ENCODE peak calls at places on chromosomes 4 and X, in ten cellular contexts. N, B, G, D, S, M, X, I, R and F are unnamed samples.

GRCh38 chr4:184755278-184755677 is 21.4 kb upstream of the CENPU start:
- DNase-seq in B (no peak), X (no peak), S (no peak), M (no peak), N (no peak), G (peak), I (no peak), D (peak), R (peak), F (peak)

GRCh38 chr4:71296945-71297344 is 41.9 kb upstream of the SLC4A4 start:
- DNase-seq in N (no peak), X (no peak), M (no peak), S (no peak), I (peak), D (peak), B (no peak), R (peak), G (peak), F (no peak)

GRCh38 chr4:44194365-44194764 is 254.2 kb downstream of the KCTD8 start:
- DNase-seq in G (no peak), I (no peak), X (no peak), M (no peak), S (no peak), R (no peak), B (no peak), D (no peak), N (no peak), F (no peak)

GRCh38 chr4:178462710-178463109 is 1020.5 kb upstream of the AGA start:
- DNase-seq in M (no peak), N (no peak), I (no peak), X (no peak), B (no peak), R (no peak), D (no peak), S (no peak), G (peak), F (peak)

GRCh38 chrX:74262472-74263209 is 41.3 kb upstream of the ZCCHC13 start:
- DNase-seq in G (no peak), S (no peak), X (no peak), B (no peak), D (no peak), N (no peak), M (no peak), I (no peak), R (no peak), F (no peak)

GRCh38 chr4:32658019-32658418 is 1937.8 kb downstream of the PCDH7 start:
- DNase-seq in G (peak), D (no peak), M (no peak), B (no peak), S (no peak), N (no peak), R (no peak), X (no peak), I (no peak), F (no peak)

GRCh38 chr4:39976945-39977488 is 694 bp downstream of the PDS5A start:
- DNase-seq in D (peak), S (peak), X (peak), N (peak), M (peak), R (no peak), B (no peak), G (peak), I (peak), F (no peak)

GRCh38 chrX:15739886-15740285 is 1.8 kb downstream of the CA5B start:
- DNase-seq in D (no peak), S (no peak), X (no peak), N (no peak), M (no peak), I (no peak), R (no peak), G (no peak), B (no peak), F (no peak)

GRCh38 chrX:7985568-7985967 is 58.4 kb upstream of the PNPLA4 start:
- DNase-seq in D (no peak), S (no peak), M (no peak), N (no peak), G (no peak), X (no peak), R (peak), B (no peak), I (no peak), F (no peak)

GRCh38 chr4:93659629-93660028 is 168.9 kb upstream of the ATOH1 start:
- DNase-seq in N (no peak), X (no peak), G (no peak), B (no peak), R (no peak), D (no peak), S (no peak), M (no peak), I (no peak), F (no peak)

GRCh38 chrX:21800344-21800770 is 39.1 kb upstream of the MBTPS2 start:
- DNase-seq in S (no peak), M (no peak), R (peak), G (no peak), X (no peak), N (no peak), I (no peak), D (no peak), B (no peak), F (no peak)

GRCh38 chr4:41369680-41370079 is 113.0 kb downstream of the UCHL1 start:
- DNase-seq in S (no peak), B (peak), M (no peak), N (no peak), G (no peak), I (no peak), X (peak), R (no peak), D (peak), F (no peak)

GRCh38 chr4:138838251-138838650 is 177.3 kb upstream of the NOCT start:
- DNase-seq in X (no peak), R (no peak), G (no peak), M (no peak), D (no peak), S (no peak), B (no peak), N (no peak), I (no peak), F (no peak)

GRCh38 chr4:99723555-99724450 is 66.2 kb upstream of the C4orf54 start:
- DNase-seq in N (no peak), I (peak), D (peak), B (peak), R (peak), X (peak), M (peak), G (peak), S (peak), F (peak)

GRCh38 chr4:86181585-86181984 is 178.3 kb downstream of the MAPK10 start:
- DNase-seq in M (no peak), X (no peak), D (peak), I (no peak), S (no peak), G (no peak), R (peak), B (no peak), N (no peak), F (no peak)

GRCh38 chrX:72376124-72376523 is 70.4 kb upstream of the CITED1 start:
- DNase-seq in D (no peak), X (no peak), G (no peak), N (no peak), I (no peak), M (no peak), R (no peak), B (no peak), S (no peak), F (no peak)

GRCh38 chr4:48315728-48316630 is 25.4 kb upstream of the SLAIN2 start:
- DNase-seq in S (no peak), N (no peak), I (no peak), G (peak), R (peak), D (peak), B (no peak), X (peak), M (no peak), F (peak)

GRCh38 chr4:102713096-102713495 is 47.7 kb downstream of the MANBA start:
- DNase-seq in G (no peak), X (no peak), I (no peak), D (peak), S (no peak), N (no peak), M (no peak), B (no peak), R (peak), F (no peak)

GRCh38 chrX:43882294-43882681 is at the start of gene MAOB:
- DNase-seq in M (no peak), N (no peak), D (no peak), I (peak), R (no peak), S (no peak), B (no peak), G (peak), X (peak), F (peak)

GRCh38 chr4:92600638-92601037 is 296.9 kb downstream of the GRID2 start:
- DNase-seq in X (no peak), N (no peak), S (no peak), I (no peak), B (no peak), G (peak), M (no peak), D (no peak), R (no peak), F (peak)

GRCh38 chr4:169437299-169438047 is 166.7 kb upstream of the SH3RF1 start:
- DNase-seq in G (no peak), B (no peak), X (no peak), M (no peak), R (no peak), I (no peak), N (no peak), D (no peak), S (no peak), F (peak)

GRCh38 chrX:68060506-68061205 is 372.6 kb downstream of the OPHN1 start:
- DNase-seq in N (no peak), I (no peak), B (no peak), X (no peak), G (no peak), R (peak), D (no peak), S (no peak), M (no peak), F (no peak)

GRCh38 chr4:130478406-130478805 is 1382.5 kb downstream of the C4orf33 start:
- DNase-seq in X (no peak), R (peak), G (peak), S (no peak), M (no peak), D (peak), I (no peak), B (no peak), N (no peak), F (peak)

GRCh38 chr4:24809376-24809775 is 14.0 kb downstream of the SOD3 start:
- DNase-seq in I (no peak), X (no peak), D (no peak), R (no peak), G (no peak), N (no peak), S (no peak), B (no peak), M (no peak), F (no peak)